ENCODE peak calls at places on chromosomes 16 and 17, in five cellular contexts. K, L, J, R and P are unnamed samples.

GRCh38 chr17:15398736-15399331 is 57.4 kb upstream of the TEKT3 start:
- DNase-seq in K (peak), J (no peak), L (peak), R (peak), P (no peak)

GRCh38 chr16:85329059-85329812 is 217.0 kb upstream of the CIBAR2 start:
- DNase-seq in L (no peak), J (no peak), R (no peak), K (no peak), P (no peak)

GRCh38 chr16:10970065-10970464 is 25.7 kb downstream of the CLEC16A start:
- DNase-seq in R (peak), K (peak), L (no peak), J (no peak), P (no peak)

GRCh38 chr17:67642488-67642887 is 75.2 kb upstream of the NOL11 start:
- DNase-seq in J (no peak), R (no peak), L (no peak), K (no peak), P (no peak)

GRCh38 chr16:84088695-84089395 is 27.9 kb downstream of the MBTPS1 start:
- DNase-seq in K (no peak), L (no peak), R (no peak), J (no peak), P (no peak)

GRCh38 chr16:397135-397661 is at the start of gene NME4:
- DNase-seq in K (peak), J (peak), R (peak), L (peak), P (no peak)

GRCh38 chr17:19448341-19449268 is 37.6 kb downstream of the RNF112 start:
- DNase-seq in L (peak), J (peak), K (peak), R (peak), P (peak)

GRCh38 chr16:269061-269796 is 6.5 kb downstream of the RGS11 start:
- DNase-seq in L (no peak), K (no peak), J (no peak), R (no peak), P (no peak)

GRCh38 chr17:71084219-71084618 is 914.9 kb downstream of the KCNJ2 start:
- DNase-seq in R (peak), K (peak), J (peak), L (peak), P (no peak)

GRCh38 chr17:40103082-40103741 is 2.8 kb upstream of the NR1D1 start:
- DNase-seq in K (no peak), L (no peak), J (no peak), R (no peak), P (no peak)

GRCh38 chr17:78745407-78746088 is 36.5 kb downstream of the CYTH1 start:
- DNase-seq in K (peak), J (peak), L (peak), R (peak), P (no peak)

GRCh38 chr16:85376292-85377095 is 236.6 kb upstream of the GSE1 start:
- DNase-seq in R (no peak), L (no peak), J (peak), K (no peak), P (no peak)

DNA sequence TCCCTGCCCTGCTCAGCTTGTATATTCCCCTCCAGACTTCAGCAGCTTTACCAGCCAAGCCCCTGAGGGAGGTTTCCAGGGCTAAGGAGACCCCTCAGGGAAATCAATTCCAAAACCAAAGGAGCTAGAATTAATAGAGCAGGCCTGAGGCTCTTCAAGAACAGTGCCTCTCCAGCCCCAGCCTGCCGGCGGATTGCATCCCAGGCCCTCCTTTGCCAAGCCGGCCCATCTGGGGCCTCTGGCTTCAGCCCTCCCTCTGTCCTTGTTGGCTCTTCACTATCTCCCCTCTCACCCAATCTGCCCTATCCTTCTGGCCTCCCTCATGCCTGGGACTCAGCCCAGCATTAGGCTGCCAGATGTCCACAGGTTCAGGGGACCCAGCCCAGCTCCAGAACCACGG is 5.8 kb downstream of the CALB2 start:
- DNase-seq in J (no peak), L (no peak), R (no peak), K (no peak), P (no peak)
- TF ChIP-seq CTCF in J (no peak), L (no peak), R (no peak), K (no peak), P (no peak)

DNA sequence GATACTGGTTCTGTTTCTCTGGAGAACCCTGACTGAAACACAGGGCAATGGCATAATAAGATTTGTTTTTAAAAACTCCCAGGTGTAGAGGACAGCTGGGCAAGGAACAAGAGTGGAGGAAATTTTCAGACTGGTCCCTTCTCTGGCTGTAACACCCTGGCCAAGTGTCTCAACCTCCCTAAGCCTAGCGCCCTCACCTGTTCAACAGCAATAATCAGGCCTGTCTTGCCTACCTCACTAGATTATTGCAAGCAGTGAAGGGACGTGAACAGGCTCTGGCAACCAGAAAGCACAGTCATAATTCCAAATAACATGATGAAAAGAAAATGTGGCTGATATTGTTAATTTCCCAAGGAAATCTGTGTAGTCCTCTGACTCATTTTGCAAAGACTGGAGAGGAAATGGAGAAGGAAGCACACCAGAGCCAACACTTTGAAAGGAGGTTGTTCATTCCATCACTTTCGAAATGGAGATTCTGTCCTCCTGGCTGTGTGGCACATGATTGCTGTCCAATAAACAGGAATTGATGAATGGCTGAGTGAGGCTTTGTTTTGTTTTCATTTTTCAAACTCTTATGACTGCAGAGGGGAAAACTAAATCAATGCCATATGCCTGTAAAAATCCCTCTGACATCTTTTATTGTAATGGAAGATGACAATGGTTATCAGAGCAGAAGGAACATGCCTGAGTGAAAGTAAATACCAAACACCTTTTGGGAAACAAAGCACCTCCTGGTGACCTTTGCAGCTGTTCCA is 87.4 kb upstream of the HLF start:
- DNase-seq in L (peak), K (peak), J (peak), R (peak), P (no peak)
- TF ChIP-seq CTCF in L (peak), K (peak), J (no peak), R (peak), P (no peak)

GRCh38 chr17:74085434-74085833 is 118.0 kb upstream of the RPL38 start:
- DNase-seq in R (no peak), L (no peak), K (no peak), J (no peak), P (no peak)

GRCh38 chr17:74094651-74095050 is 108.8 kb upstream of the RPL38 start:
- DNase-seq in L (no peak), R (no peak), K (no peak), J (no peak), P (no peak)

GRCh38 chr17:74086992-74087391 is 116.5 kb upstream of the RPL38 start:
- DNase-seq in L (no peak), R (no peak), J (no peak), K (no peak), P (no peak)

DNA sequence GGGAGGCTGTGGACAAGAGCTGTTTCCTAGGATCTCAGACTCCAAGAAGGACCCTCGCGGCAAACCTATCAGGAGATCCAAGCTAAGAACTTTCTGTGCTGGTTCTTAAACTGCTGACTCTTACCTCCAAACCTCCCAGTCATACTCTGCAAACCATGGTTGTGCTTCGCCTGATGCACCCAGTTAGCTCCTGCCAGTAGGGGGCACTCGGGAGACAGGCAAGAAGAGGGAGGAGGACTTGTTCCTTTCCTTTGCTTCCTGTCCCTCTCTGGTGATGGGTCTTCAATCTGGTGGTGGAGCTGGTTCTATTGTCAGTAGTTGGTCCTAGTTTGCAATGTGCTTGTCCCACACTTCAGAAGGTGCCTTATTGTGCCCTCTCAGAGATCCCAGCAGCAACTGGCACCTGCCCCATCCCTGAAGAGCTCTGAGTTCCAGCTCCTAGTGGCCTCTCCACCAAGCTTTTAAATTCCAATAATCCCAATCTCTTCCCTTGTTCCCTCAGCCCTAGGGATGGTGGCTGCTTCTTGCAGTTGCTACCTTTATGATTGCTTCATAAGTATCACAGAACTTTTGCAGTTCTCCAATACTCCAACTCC is 113.5 kb upstream of the RPL38 start:
- DNase-seq in K (peak), R (peak), J (peak), L (peak), P (no peak)
- TF ChIP-seq CTCF in K (peak), R (peak), J (no peak), L (peak), P (no peak)

GRCh38 chr17:81048827-81049371 is 13.9 kb downstream of the BAIAP2 start:
- DNase-seq in R (no peak), L (no peak), K (no peak), J (no peak), P (no peak)

GRCh38 chr17:81050645-81051625 is 16.0 kb downstream of the BAIAP2 start:
- DNase-seq in R (no peak), K (no peak), L (no peak), J (no peak), P (no peak)

GRCh38 chr17:81046770-81047359 is 11.9 kb downstream of the BAIAP2 start:
- DNase-seq in J (no peak), R (no peak), K (no peak), L (no peak), P (no peak)

GRCh38 chr17:81049973-81050551 is 15.1 kb downstream of the BAIAP2 start:
- DNase-seq in L (no peak), R (no peak), K (no peak), J (peak), P (no peak)

DNA sequence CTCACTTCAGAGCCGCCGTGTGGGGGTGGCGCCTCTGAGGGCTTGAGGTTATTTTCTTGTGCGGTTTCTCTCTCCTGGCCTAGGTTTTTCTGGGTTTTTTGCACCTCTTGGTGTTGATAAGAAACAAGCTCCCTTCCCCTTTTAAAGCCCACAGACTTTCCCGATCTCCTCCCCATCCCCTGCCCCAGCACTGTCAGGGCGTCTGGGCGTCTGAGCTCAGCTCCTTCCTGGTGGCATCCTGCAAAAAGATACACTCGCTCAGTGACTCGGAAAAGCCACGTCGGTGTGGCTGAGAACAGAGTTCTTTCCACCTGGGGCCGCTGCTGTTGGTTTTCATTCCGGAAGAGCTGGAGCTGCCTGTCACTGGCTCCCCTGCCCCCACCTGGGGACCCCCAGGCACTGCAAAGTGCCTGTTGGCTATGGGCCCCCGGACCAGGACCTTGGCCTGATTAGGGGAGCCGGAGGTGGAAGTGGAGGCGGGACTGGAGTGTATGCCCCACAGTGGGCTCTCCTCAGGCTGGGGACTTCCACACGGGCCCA is 14.5 kb downstream of the BAIAP2 start:
- DNase-seq in J (no peak), L (no peak), R (no peak), K (no peak), P (no peak)
- TF ChIP-seq CTCF in J (no peak), L (no peak), R (no peak), K (no peak), P (no peak)

GRCh38 chr16:2325181-2325580 is 15.3 kb downstream of the ABCA3 start:
- DNase-seq in K (no peak), L (no peak), R (no peak), J (no peak), P (no peak)

GRCh38 chr16:2325791-2326190 is 14.7 kb downstream of the ABCA3 start:
- DNase-seq in L (no peak), K (no peak), J (no peak), R (no peak), P (no peak)

GRCh38 chr16:2328428-2328827 is 12.1 kb downstream of the ABCA3 start:
- DNase-seq in L (no peak), J (no peak), R (no peak), K (no peak), P (no peak)

GRCh38 chr16:2324296-2324859 is 16.1 kb downstream of the ABCA3 start:
- DNase-seq in L (no peak), R (no peak), K (no peak), J (no peak), P (no peak)

GRCh38 chr16:2326191-2326590 is 14.3 kb downstream of the ABCA3 start:
- DNase-seq in R (no peak), J (no peak), L (no peak), K (no peak), P (no peak)
- TF ChIP-seq CTCF in R (no peak), J (no peak), L (no peak), K (no peak), P (no peak)

GRCh38 chr17:77212833-77213777 is 72.3 kb downstream of the SEC14L1 start:
- DNase-seq in R (no peak), K (no peak), J (no peak), L (peak), P (no peak)

GRCh38 chr17:77214328-77214727 is 73.6 kb downstream of the SEC14L1 start:
- DNase-seq in L (no peak), J (no peak), K (no peak), R (no peak), P (no peak)

GRCh38 chr17:77213778-77214132 is 73.0 kb downstream of the SEC14L1 start:
- DNase-seq in R (no peak), J (no peak), L (no peak), K (no peak), P (no peak)

GRCh38 chr17:77215281-77215680 is 74.5 kb downstream of the SEC14L1 start:
- DNase-seq in K (no peak), R (no peak), L (no peak), J (no peak), P (no peak)

DNA sequence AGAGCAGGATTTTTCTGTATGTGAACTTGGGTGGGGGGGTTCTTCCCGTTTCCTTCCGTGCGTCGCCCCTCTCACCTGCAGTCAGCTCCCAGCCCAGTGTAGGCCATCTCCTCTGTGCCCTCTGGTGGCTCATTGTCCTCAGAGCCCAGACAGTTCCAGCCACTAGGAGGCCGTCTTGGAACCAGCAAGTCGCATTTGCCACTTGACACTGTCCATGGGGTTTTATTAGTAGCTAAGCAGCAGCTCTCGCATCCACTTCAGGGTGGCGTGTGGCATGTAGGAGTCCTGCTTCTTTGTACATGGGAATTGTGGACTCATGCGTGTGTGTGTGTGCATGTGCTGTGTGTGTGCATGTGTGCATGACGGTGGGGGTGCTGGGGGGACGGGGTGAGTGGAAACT is 74.0 kb downstream of the SEC14L1 start:
- DNase-seq in R (peak), J (peak), L (peak), K (peak), P (no peak)
- TF ChIP-seq CTCF in R (peak), J (peak), L (peak), K (peak), P (peak)

GRCh38 chr16:2586241-2586640 is 48.4 kb downstream of the PDPK1 start:
- DNase-seq in J (no peak), L (no peak), R (no peak), K (no peak), P (no peak)
- TF ChIP-seq CTCF in J (no peak), L (peak), R (no peak), K (peak), P (no peak)

DNA sequence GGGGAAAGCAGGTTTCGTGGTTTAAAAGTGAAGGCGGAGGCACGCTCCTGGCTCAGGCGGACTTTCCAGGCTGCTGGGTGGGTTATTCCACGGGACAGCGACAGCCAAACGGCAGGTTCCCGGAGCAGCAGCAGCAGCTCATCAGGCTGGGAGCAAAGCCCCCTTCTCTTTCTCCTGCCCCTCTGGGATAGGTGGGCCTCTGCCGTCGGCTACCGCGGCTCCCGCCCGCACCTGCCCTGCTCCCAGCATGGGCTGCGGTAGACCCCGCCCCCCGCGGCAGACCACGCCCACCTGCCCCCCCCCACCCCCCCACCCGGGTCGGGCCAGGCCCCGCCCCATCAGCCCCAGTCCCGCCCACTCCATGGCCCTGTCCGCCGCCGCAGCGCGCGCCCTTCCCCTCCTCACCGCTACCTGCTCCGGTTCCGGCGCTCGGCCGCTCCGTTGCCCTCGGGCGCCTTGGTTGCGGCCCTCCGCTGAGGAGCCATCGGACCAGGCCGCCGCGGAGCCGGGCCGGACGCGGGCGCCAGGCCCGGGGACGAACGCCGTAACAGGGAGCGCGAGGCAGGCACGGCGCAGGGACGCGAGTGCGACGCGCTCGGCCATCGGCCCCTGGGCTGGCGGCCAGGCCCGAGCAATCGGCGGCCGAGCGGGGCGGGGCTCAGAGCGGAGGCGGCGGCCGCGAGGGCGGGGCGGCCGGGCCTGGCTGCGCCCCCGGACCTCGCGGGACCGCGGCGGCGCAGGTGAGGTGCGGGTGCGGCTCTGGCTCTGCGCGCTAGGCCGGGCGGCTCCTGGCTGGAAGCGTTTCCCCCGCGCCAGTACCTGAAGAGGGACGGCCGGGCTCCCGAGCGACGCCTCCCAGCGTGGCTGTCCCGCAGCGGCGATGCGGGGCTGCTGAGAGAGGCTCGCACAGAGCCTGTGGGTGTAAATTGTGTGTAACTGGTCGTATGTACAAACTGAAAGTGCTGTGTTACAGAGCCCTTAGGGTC is at the start of the genes HEXD and OGFOD3:
- DNase-seq in K (peak), R (peak), L (peak), J (peak), P (peak)
- TF ChIP-seq CTCF in K (no peak), R (no peak), L (no peak), J (peak), P (no peak)

DNA sequence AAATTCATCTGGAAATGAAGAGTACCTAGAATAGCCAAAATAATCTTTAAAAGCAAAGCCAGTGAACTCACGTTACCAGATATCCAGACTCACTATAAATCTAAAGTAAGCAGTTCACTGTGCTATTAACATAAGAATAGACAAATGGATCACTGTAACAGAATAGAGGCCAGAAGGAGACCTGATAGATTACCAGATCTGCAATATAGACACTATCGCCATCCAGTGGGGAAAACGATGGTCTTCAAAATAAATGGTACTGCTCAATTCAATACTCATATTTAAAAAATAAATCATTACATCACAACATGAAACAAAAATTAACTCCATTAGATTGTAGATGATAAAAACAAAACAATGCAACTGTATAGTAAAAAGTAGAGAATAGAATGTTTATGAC is 158.6 kb upstream of the CDH8 start:
- DNase-seq in R (no peak), L (no peak), K (no peak), J (no peak), P (no peak)
- TF ChIP-seq CTCF in R (no peak), L (no peak), K (no peak), J (no peak), P (no peak)

GRCh38 chr16:67177743-67178699 is 5.7 kb downstream of the MATCAP1 start:
- DNase-seq in R (peak), L (peak), J (peak), K (peak), P (no peak)
- TF ChIP-seq CTCF in R (no peak), L (no peak), J (peak), K (peak), P (no peak)